ENCODE peak calls at places on chromosomes 13 and 19, in eight cellular contexts. Y is fibroblast of lung; B is A549; J is ovary; Z is prostate gland; T is left lung; O is tibial artery; P is effector memory CD4-positive, alpha-beta T cell. E is an unnamed sample.

GRCh38 chr13:72696590-72696989 is 30.8 kb downstream of the MZT1 start:
- DNase-seq in T (no peak), J (no peak), B (peak), Z (no peak), Y (peak), O (no peak), P (no peak), E (no peak)

GRCh38 chr19:47719047-47719885 is 6.0 kb downstream of the EHD2 start:
- DNase-seq in P (no peak), T (peak), Z (peak), Y (peak), J (peak), O (peak), B (peak), E (peak)

GRCh38 chr19:4089400-4089908 is 22.8 kb upstream of the ZBTB7A start:
- DNase-seq in J (no peak), O (no peak), P (peak), B (no peak), T (peak), Y (no peak), Z (no peak), E (no peak)

GRCh38 chr19:512548-513365 is 5.5 kb downstream of the TPGS1 start:
- DNase-seq in J (no peak), Z (no peak), P (no peak), Y (no peak), T (no peak), B (no peak), O (no peak), E (no peak)

GRCh38 chr19:49132974-49133609 is 13.7 kb downstream of the PPFIA3 start:
- DNase-seq in O (no peak), B (no peak), Y (no peak), T (peak), P (no peak), Z (no peak), J (peak), E (no peak)

GRCh38 chr19:1715540-1715939 is 37.8 kb upstream of the ONECUT3 start:
- DNase-seq in Y (no peak), T (no peak), Z (no peak), B (no peak), P (no peak), J (no peak), O (no peak), E (no peak)

GRCh38 chr13:40456979-40457553 is 209.4 kb downstream of the FOXO1 start:
- DNase-seq in P (no peak), T (no peak), O (no peak), J (no peak), Z (no peak), B (no peak), Y (no peak), E (no peak)

GRCh38 chr19:23002690-23003422 is at the start of gene ZNF728:
- DNase-seq in B (no peak), O (peak), Z (no peak), Y (no peak), T (peak), P (no peak), J (peak), E (peak)

GRCh38 chr13:44972956-44973581 is 16.2 kb downstream of the NUFIP1 start:
- DNase-seq in O (no peak), J (no peak), P (no peak), Z (no peak), B (peak), T (no peak), Y (peak), E (no peak)

GRCh38 chr13:110677731-110678545 is 28.0 kb downstream of the CARS2 start:
- DNase-seq in J (no peak), P (no peak), B (no peak), Z (no peak), T (no peak), Y (no peak), O (no peak), E (no peak)

GRCh38 chr13:97413694-97414093 is 20.3 kb upstream of the RAP2A start:
- DNase-seq in Y (no peak), Z (no peak), J (no peak), P (no peak), B (no peak), T (no peak), O (no peak), E (no peak)

GRCh38 chr19:33347300-33347699 is 26.2 kb upstream of the CEBPG start:
- DNase-seq in P (no peak), Z (no peak), T (no peak), Y (no peak), J (no peak), B (no peak), O (no peak), E (no peak)

GRCh38 chr13:103100795-103101194 is 34.6 kb upstream of the SLC10A2 start:
- DNase-seq in P (no peak), Z (no peak), Y (no peak), B (no peak), T (no peak), J (no peak), O (no peak), E (no peak)

GRCh38 chr19:1237754-1238372 is at the start of gene CBARP:
- DNase-seq in O (no peak), B (no peak), Y (no peak), Z (peak), P (no peak), J (peak), T (no peak), E (no peak)

GRCh38 chr19:912181-913079 is 589 bp downstream of the R3HDM4 start:
- DNase-seq in O (no peak), B (no peak), Z (no peak), Y (no peak), J (peak), T (no peak), P (peak), E (no peak)

GRCh38 chr13:26956532-26957142 is 196.1 kb upstream of the GPR12 start:
- DNase-seq in T (no peak), P (no peak), O (no peak), Z (no peak), Y (no peak), J (no peak), B (peak), E (no peak)

GRCh38 chr13:109818891-109819290 is 32.5 kb upstream of the IRS2 start:
- DNase-seq in B (no peak), Y (peak), J (no peak), Z (no peak), O (no peak), T (no peak), P (no peak), E (no peak)

GRCh38 chr19:48010932-48011758 is 16.7 kb downstream of the ELSPBP1 start:
- DNase-seq in T (no peak), Z (no peak), J (no peak), B (no peak), O (no peak), Y (no peak), P (no peak), E (no peak)

GRCh38 chr13:98279473-98280175 is 102.6 kb upstream of the RNF113B start:
- DNase-seq in B (no peak), T (no peak), Y (no peak), J (no peak), O (no peak), P (no peak), Z (no peak), E (no peak)

GRCh38 chr19:46697142-46697960 is 19.6 kb downstream of the PRKD2 start:
- DNase-seq in T (peak), J (peak), O (peak), B (peak), P (no peak), Y (peak), Z (peak), E (peak)

GRCh38 chr19:5343848-5344247 is 3.2 kb upstream of the PTPRS start:
- DNase-seq in J (no peak), P (no peak), Y (peak), B (no peak), O (no peak), T (no peak), Z (no peak), E (no peak)

GRCh38 chr13:28820099-28821051 is at the start of gene MTUS2:
- DNase-seq in Z (no peak), J (no peak), O (no peak), T (no peak), Y (no peak), B (no peak), P (no peak), E (no peak)

GRCh38 chr13:86108334-86108733 is 309.1 kb upstream of the SLITRK6 start:
- DNase-seq in Y (no peak), Z (no peak), O (no peak), P (no peak), J (no peak), B (no peak), T (no peak), E (no peak)

GRCh38 chr13:98938801-98939200 is 39.1 kb downstream of the DOCK9 start:
- DNase-seq in Y (no peak), Z (no peak), O (no peak), B (no peak), P (no peak), T (no peak), J (no peak), E (no peak)

GRCh38 chr13:28530729-28531194 is 35.8 kb upstream of the FLT1 start:
- DNase-seq in P (no peak), Y (peak), B (no peak), Z (no peak), T (no peak), J (no peak), O (no peak), E (no peak)

GRCh38 chr13:52665325-52665724 is 12.7 kb downstream of the SUGT1 start:
- DNase-seq in J (no peak), O (no peak), P (no peak), Z (no peak), Y (peak), B (peak), T (no peak), E (no peak)

GRCh38 chr13:73983109-73983508 is 151.1 kb downstream of the KLF12 start:
- DNase-seq in O (no peak), J (no peak), B (no peak), Z (no peak), P (no peak), T (no peak), Y (no peak), E (no peak)

GRCh38 chr13:100506154-100506553 is 82.4 kb downstream of the GGACT start:
- DNase-seq in Z (no peak), J (no peak), P (no peak), O (no peak), B (no peak), Y (no peak), T (no peak), E (no peak)

GRCh38 chr19:34075661-34076091 is 96.6 kb upstream of the LSM14A start:
- DNase-seq in J (no peak), Y (no peak), O (no peak), B (no peak), Z (no peak), T (no peak), P (no peak), E (no peak)

GRCh38 chr19:43467276-43467675 is 1.9 kb upstream of the LYPD3 start:
- DNase-seq in T (no peak), Z (no peak), O (no peak), Y (no peak), P (no peak), J (no peak), B (no peak), E (no peak)

GRCh38 chr19:19064098-19064722 is 416 bp downstream of the SLC25A42 start:
- DNase-seq in O (no peak), B (peak), Y (no peak), Z (peak), T (no peak), P (no peak), J (no peak), E (peak)

GRCh38 chr13:59700281-59700680 is 463.4 kb downstream of the DIAPH3 start:
- DNase-seq in Y (no peak), J (no peak), B (no peak), O (no peak), T (no peak), P (no peak), Z (no peak), E (no peak)

GRCh38 chr19:11649941-11650340 is 52.7 kb downstream of the ZNF627 start:
- DNase-seq in T (no peak), O (no peak), J (no peak), P (no peak), Y (no peak), B (no peak), Z (no peak), E (no peak)

GRCh38 chr19:35205733-35206323 is 22.7 kb downstream of the FAM187B start:
- DNase-seq in Y (no peak), T (no peak), J (no peak), O (no peak), P (no peak), B (no peak), Z (no peak), E (no peak)

GRCh38 chr13:95403349-95404140 is 102.3 kb upstream of the ABCC4 start:
- DNase-seq in T (no peak), B (no peak), O (no peak), J (peak), Y (no peak), Z (no peak), P (no peak), E (no peak)

GRCh38 chr19:35925501-35925900 is 10.7 kb upstream of the LRFN3 start:
- DNase-seq in O (no peak), J (no peak), Y (no peak), Z (no peak), T (no peak), B (no peak), P (no peak), E (no peak)

GRCh38 chr13:29702912-29703351 is 107.4 kb upstream of the SLC7A1 start:
- DNase-seq in J (no peak), Z (no peak), O (peak), T (no peak), B (peak), Y (peak), P (no peak), E (peak)

GRCh38 chr13:81031996-81032395 is 691.1 kb upstream of the SPRY2 start:
- DNase-seq in B (no peak), P (no peak), Z (no peak), T (no peak), O (no peak), Y (no peak), J (no peak), E (no peak)

DNA sequence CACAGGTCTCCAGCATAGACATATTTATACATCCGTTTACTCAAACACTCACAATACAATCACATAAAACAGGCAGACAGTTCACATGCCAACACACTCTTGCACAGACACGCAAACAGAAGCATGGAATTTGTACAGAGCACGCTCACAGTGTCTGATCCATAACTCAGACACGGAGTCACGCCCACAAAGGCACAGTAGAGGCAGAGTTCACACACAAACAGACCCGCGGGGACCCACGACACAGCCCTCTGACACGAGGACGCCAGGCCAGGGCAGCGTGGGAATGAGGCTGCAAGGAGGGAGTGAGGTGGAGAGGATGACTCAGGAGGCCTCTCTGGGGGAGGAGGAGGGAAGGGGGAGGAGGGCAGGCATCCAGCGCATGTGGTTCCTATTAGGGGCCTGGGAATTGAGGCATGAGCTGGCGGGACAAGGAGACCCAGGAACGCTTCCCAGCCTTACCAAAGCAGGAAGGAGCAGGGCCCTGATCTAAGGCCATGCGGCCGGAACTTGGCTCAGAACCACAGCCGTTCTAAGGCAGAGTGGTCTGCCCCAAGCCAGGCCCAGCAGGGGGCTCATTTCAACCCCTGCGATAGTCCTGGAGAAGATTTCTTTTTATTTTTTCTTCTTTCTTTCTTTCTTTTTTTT is 9.1 kb upstream of the OLFM2 start:
- DNase-seq in Z (peak), J (peak), O (peak), B (peak), P (no peak), Y (peak), T (peak), E (peak)
- H3K27ac ChIP-seq in Z (peak), J (peak), O (peak), B (peak), P (no peak), Y (peak), T (peak), E (peak)

GRCh38 chr13:50011461-50011860 is 3.8 kb upstream of the KCNRG start:
- DNase-seq in B (no peak), Y (no peak), Z (no peak), T (no peak), O (no peak), J (no peak), P (no peak), E (no peak)
- H3K27ac ChIP-seq in B (no peak), Y (no peak), Z (no peak), T (no peak), O (no peak), J (no peak), P (no peak), E (no peak)

DNA sequence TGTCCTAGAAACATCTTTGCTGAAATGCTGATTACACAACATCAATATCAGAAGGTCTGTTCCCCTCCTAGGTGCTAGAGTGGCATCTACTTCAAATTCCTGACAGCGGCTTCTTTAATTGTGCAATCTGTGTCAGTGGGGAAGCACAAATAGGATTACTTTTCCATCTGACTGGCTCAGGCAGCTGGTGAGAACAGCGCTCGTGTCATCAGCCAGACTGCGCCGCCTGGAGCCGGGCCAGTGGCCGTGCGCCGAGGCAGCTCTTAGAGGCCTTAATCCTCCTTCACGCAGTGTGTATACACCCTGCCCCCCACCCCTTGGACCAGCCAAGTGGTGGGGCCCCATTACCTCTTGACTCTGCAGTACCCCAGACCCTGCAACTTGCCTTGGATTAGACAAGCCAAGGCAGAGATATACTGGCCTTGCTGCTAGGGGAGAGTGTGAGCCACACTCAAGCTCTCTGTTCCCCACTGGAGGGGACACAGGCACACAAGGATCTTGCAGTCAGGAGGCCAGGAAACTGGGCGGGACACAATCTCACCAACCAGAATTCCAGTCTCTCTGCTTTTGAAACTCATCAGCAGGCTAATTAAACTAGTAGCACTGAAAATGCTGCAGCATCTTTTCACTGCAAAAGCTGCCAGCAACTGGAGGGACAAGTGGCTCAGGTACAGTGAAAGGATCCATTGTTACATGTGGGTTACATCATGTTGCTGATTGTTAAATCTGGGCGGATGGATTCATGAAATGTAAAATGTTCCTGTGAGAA is 48.9 kb upstream of the EPHX3 start:
- DNase-seq in J (peak), T (peak), Y (peak), B (peak), Z (peak), O (peak), P (no peak), E (peak)
- H3K27ac ChIP-seq in J (peak), T (peak), Y (peak), B (peak), Z (peak), O (peak), P (no peak), E (peak)

GRCh38 chr19:50187937-50188336 is 15.5 kb upstream of the MYH14 start:
- DNase-seq in O (no peak), P (no peak), Y (no peak), B (no peak), T (no peak), J (no peak), Z (no peak), E (no peak)

GRCh38 chr19:50189326-50189725 is 14.1 kb upstream of the MYH14 start:
- DNase-seq in Y (no peak), O (no peak), J (no peak), T (no peak), Z (no peak), B (no peak), P (no peak), E (no peak)

GRCh38 chr19:50192463-50193211 is 10.8 kb upstream of the MYH14 start:
- DNase-seq in J (no peak), Z (no peak), P (no peak), O (no peak), B (no peak), T (no peak), Y (no peak), E (no peak)

GRCh38 chr19:50191270-50191669 is 12.2 kb upstream of the MYH14 start:
- DNase-seq in Y (peak), B (no peak), T (no peak), O (no peak), Z (no peak), P (no peak), J (no peak), E (no peak)

DNA sequence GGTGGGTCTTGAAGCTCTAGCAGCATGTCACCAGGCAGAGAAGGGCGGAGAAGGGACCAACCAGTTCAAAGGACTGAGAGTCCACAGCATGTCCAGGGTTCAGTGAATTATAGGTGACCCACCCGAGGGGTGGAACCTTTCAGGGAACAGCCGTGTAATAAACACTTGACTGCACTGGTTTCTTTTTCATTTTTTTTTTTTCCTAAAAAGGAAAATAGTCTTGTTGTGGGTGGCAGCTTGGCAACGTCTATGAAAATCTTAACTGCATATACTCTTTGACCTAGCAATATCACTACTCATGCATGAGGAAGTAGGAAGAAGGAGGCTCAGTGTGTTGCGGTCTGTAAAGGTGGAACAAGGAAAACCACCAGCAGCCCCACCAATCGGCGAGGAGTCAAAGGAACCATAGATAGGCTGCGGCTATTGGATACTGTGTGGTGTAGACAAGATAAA is 13.0 kb upstream of the MYH14 start:
- DNase-seq in P (no peak), Y (no peak), Z (no peak), B (no peak), J (no peak), T (no peak), O (no peak), E (no peak)
- H3K27ac ChIP-seq in P (no peak), Y (no peak), Z (no peak), B (no peak), J (no peak), T (no peak), O (no peak), E (no peak)

GRCh38 chr19:42251572-42251990 is 3.3 kb downstream of the ERF start:
- DNase-seq in O (no peak), T (no peak), J (peak), Z (no peak), B (peak), Y (no peak), P (no peak), E (no peak)
- H3K27ac ChIP-seq in O (peak), T (peak), J (peak), Z (peak), B (peak), Y (peak), P (no peak), E (peak)

DNA sequence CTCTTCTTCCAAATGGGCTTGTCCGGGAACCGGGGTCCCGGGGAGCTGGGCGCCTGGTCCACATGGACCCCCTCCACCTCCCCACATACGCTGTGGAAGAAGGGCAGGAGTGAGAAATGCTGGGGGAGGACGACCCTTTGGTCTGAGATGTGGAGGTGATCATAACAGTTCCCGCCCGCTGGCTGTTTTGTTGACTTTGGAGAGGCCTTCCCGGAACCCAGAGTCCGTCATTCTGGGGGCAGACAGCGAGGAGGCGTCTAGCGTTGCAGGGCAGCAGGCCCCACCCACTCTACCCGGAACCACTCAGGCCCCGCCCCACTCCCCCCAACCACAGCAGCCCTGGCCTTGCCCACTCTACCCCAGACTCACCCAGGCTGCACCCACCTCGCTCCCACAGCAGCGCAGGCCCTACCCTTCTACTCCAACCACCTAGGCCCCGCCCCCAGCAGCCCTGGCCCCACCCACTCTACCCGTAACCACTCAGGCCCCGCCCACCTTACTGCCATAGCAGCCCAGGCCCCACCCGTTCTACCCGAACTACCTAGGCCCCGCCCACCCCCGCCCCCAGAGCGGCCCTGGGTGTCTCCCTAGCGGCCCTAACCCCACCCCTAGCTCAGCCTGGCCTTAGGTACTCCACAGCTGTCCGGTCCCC is 7.1 kb downstream of the GPR108 start:
- DNase-seq in J (peak), Y (no peak), Z (peak), P (peak), T (peak), B (peak), O (no peak), E (no peak)
- H3K27ac ChIP-seq in J (peak), Y (no peak), Z (peak), P (no peak), T (peak), B (peak), O (no peak), E (no peak)